ENCODE peak calls at places on chromosomes 4 and X, in eight cellular contexts. Z, U, L, Y, V, O, M and F are unnamed samples.

GRCh38 chrX:63740382-63740781 is 44.6 kb downstream of the ARHGEF9 start:
- DNase-seq in Z (no peak), U (no peak), L (no peak), Y (no peak), V (no peak), O (no peak), M (no peak), F (no peak)

GRCh38 chr4:128301979-128302378 is 14.4 kb upstream of the PGRMC2 start:
- DNase-seq in Z (no peak), U (no peak), L (no peak), Y (no peak), V (no peak), O (no peak), M (no peak), F (no peak)

GRCh38 chrX:38939067-38939466 is 137.8 kb downstream of the MID1IP1 start:
- DNase-seq in Z (peak), U (peak), L (no peak), Y (peak), V (no peak), O (no peak), M (no peak), F (no peak)

GRCh38 chr4:82866706-82867385 is 24.1 kb downstream of the SEC31A start:
- DNase-seq in Z (no peak), U (peak), L (no peak), Y (no peak), V (no peak), O (no peak), M (no peak), F (no peak)

GRCh38 chr4:85829276-85830051 is 354.5 kb downstream of the ARHGAP24 start:
- DNase-seq in Z (no peak), U (peak), L (no peak), Y (no peak), V (no peak), O (no peak), M (no peak), F (no peak)

GRCh38 chrX:16838202-16839066 is 31.7 kb downstream of the RBBP7 start:
- DNase-seq in Z (no peak), U (peak), L (no peak), Y (peak), V (no peak), O (no peak), M (no peak), F (no peak)

GRCh38 chr4:37561803-37562207 is 124.4 kb downstream of the RELL1 start:
- DNase-seq in Z (no peak), U (peak), L (no peak), Y (no peak), V (no peak), O (no peak), M (no peak), F (no peak)

GRCh38 chr4:180909279-180909678 is 1333.9 kb upstream of the TENM3 start:
- DNase-seq in Z (no peak), U (no peak), L (no peak), Y (no peak), V (no peak), O (no peak), M (no peak), F (no peak)

GRCh38 chr4:76883147-76883546 is 14.8 kb downstream of the SOWAHB start:
- DNase-seq in Z (no peak), U (peak), L (no peak), Y (no peak), V (no peak), O (no peak), M (no peak), F (no peak)

GRCh38 chr4:15336410-15337184 is 91.2 kb upstream of the C1QTNF7 start:
- DNase-seq in Z (no peak), U (peak), L (no peak), Y (no peak), V (no peak), O (no peak), M (no peak), F (no peak)

GRCh38 chrX:69146739-69147138 is 18.5 kb downstream of the PJA1 start:
- DNase-seq in Z (no peak), U (no peak), L (no peak), Y (no peak), V (no peak), O (no peak), M (no peak), F (peak)

GRCh38 chr4:80173387-80173786 is 23.9 kb upstream of the PRDM8 start:
- DNase-seq in Z (no peak), U (peak), L (no peak), Y (no peak), V (no peak), O (no peak), M (no peak), F (no peak)

GRCh38 chr4:17762705-17763104 is 18.7 kb downstream of the FAM184B start:
- DNase-seq in Z (no peak), U (peak), L (no peak), Y (no peak), V (no peak), O (no peak), M (no peak), F (no peak)

GRCh38 chr4:77236806-77237205 is 79.8 kb downstream of the CCNG2 start:
- DNase-seq in Z (no peak), U (no peak), L (no peak), Y (no peak), V (no peak), O (no peak), M (no peak), F (no peak)

GRCh38 chr4:88823058-88823919 is 125.7 kb upstream of the NAP1L5 start:
- DNase-seq in Z (peak), U (peak), L (peak), Y (peak), V (peak), O (peak), M (peak), F (peak)

GRCh38 chr4:141352775-141353544 is 132.3 kb downstream of the ZNF330 start:
- DNase-seq in Z (no peak), U (peak), L (no peak), Y (no peak), V (no peak), O (no peak), M (no peak), F (no peak)

GRCh38 chr4:53043900-53044650 is 182.0 kb downstream of the RASL11B start:
- DNase-seq in Z (no peak), U (no peak), L (no peak), Y (no peak), V (no peak), O (no peak), M (no peak), F (no peak)

GRCh38 chrX:106718709-106719108 is 7.8 kb upstream of the RNF128 start:
- DNase-seq in Z (peak), U (no peak), L (no peak), Y (no peak), V (no peak), O (no peak), M (no peak), F (no peak)

GRCh38 chr4:113784497-113785254 is 23.1 kb upstream of the CAMK2D start:
- DNase-seq in Z (no peak), U (peak), L (no peak), Y (no peak), V (no peak), O (no peak), M (no peak), F (no peak)

GRCh38 chrX:102832661-102833060 is 104.4 kb upstream of the RAB40AL start:
- DNase-seq in Z (no peak), U (peak), L (no peak), Y (no peak), V (no peak), O (no peak), M (no peak), F (no peak)

GRCh38 chr4:15657366-15657765 is 2.2 kb upstream of the FBXL5 start:
- DNase-seq in Z (no peak), U (peak), L (no peak), Y (no peak), V (no peak), O (no peak), M (no peak), F (no peak)

GRCh38 chr4:154277164-154277563 is 214.4 kb downstream of the DCHS2 start:
- DNase-seq in Z (no peak), U (peak), L (no peak), Y (no peak), V (no peak), O (no peak), M (no peak), F (no peak)

GRCh38 chr4:61984260-61984909 is 784.3 kb downstream of the ADGRL3 start:
- DNase-seq in Z (no peak), U (no peak), L (no peak), Y (no peak), V (no peak), O (no peak), M (no peak), F (no peak)

GRCh38 chrX:27309406-27309805 is 153.7 kb downstream of the PPP4R3C start:
- DNase-seq in Z (no peak), U (no peak), L (no peak), Y (no peak), V (no peak), O (no peak), M (no peak), F (no peak)

GRCh38 chr4:146520894-146521542 is 722 bp downstream of the SLC10A7 start:
- DNase-seq in Z (peak), U (peak), L (no peak), Y (no peak), V (no peak), O (no peak), M (no peak), F (no peak)

GRCh38 chrX:68881911-68882310 is 53.1 kb downstream of the EFNB1 start:
- DNase-seq in Z (no peak), U (no peak), L (no peak), Y (no peak), V (no peak), O (no peak), M (no peak), F (no peak)

GRCh38 chr4:101418055-101418454 is 70.7 kb upstream of the PPP3CA start:
- DNase-seq in Z (no peak), U (peak), L (no peak), Y (no peak), V (no peak), O (no peak), M (no peak), F (no peak)

GRCh38 chr4:138070816-138071215 is 171.3 kb downstream of the SLC7A11 start:
- DNase-seq in Z (no peak), U (no peak), L (no peak), Y (no peak), V (no peak), O (no peak), M (no peak), F (no peak)

GRCh38 chrX:40175416-40176255 is 77.9 kb upstream of the BCOR start:
- DNase-seq in Z (peak), U (peak), L (peak), Y (peak), V (peak), O (peak), M (no peak), F (peak)

GRCh38 chr4:6120361-6120760 is 80.0 kb downstream of the JAKMIP1 start:
- DNase-seq in Z (no peak), U (no peak), L (no peak), Y (no peak), V (no peak), O (no peak), M (no peak), F (no peak)
- H3K27ac ChIP-seq in Z (no peak), U (no peak), L (no peak), Y (no peak), V (no peak), O (no peak), M (no peak), F (no peak)

DNA sequence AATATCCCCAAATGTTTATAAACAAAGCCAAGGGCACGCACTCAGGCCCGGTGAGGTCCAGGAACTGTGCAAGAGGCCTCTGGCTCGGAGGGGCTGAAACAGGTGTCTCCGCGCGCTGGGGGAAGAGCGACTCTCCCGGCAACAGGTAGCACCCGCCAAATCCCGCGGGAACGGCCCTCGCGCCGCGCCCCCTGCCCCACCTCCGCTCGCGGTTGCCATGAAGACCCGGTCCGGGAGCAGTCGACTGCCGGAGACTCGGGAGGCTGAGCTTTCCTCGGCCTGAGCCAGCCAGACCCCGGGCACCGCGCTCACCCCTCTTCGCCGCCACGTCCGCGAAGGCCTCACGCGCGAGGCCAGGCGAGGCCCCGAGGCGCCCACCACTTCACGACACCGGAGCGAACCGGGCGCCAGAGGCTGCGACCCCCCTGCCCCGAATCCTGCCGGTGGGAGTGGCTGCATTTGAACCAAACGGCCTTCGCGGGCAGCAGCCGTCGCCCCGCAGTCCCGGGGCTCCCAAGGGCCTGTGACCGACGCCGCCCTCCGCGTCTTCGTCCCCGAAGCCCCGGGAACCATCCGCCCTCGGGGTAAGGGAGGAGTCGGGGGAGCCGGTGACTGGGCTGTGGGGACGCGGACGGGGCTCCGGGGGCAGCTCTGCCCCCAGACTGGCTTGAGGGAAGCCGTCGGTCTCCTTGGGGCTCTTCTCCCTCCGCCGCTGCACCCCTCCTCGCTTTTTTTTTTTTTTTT is at the start of gene NSUN7:
- DNase-seq in Z (peak), U (peak), L (peak), Y (no peak), V (peak), O (no peak), M (no peak), F (peak)
- H3K27ac ChIP-seq in Z (peak), U (no peak), L (peak), Y (peak), V (no peak), O (peak), M (no peak), F (peak)

DNA sequence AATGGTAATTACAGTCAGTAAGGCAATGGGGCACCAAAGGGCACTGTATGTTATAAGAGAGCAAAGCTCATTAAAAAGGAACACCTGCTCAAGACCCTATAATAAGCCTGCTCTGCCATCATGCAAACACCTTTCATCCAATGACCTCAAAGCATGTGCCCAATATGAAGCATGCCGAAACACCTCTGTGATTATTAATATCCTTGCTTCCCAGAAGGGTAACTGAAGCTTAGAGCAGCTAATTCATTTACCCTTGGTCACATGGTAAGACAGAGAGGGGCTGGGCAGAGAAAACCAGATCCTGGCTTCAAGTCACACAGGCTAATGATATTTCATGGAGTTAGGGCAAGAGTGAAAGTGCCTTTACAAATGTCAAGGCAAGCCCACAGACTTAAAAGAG is 5.7 kb downstream of the AMOT start:
- DNase-seq in Z (no peak), U (no peak), L (no peak), Y (no peak), V (no peak), O (no peak), M (no peak), F (no peak)
- H3K27ac ChIP-seq in Z (no peak), U (peak), L (no peak), Y (no peak), V (no peak), O (no peak), M (no peak), F (no peak)

GRCh38 chrX:12614266-12614665 is 176.9 kb upstream of the PRPS2 start:
- DNase-seq in Z (no peak), U (no peak), L (no peak), Y (no peak), V (no peak), O (no peak), M (no peak), F (no peak)

GRCh38 chrX:12611471-12611870 is 179.7 kb upstream of the PRPS2 start:
- DNase-seq in Z (no peak), U (no peak), L (no peak), Y (no peak), V (no peak), O (no peak), M (no peak), F (no peak)

GRCh38 chrX:12615061-12615460 is 176.2 kb upstream of the PRPS2 start:
- DNase-seq in Z (no peak), U (no peak), L (no peak), Y (no peak), V (no peak), O (no peak), M (no peak), F (no peak)

DNA sequence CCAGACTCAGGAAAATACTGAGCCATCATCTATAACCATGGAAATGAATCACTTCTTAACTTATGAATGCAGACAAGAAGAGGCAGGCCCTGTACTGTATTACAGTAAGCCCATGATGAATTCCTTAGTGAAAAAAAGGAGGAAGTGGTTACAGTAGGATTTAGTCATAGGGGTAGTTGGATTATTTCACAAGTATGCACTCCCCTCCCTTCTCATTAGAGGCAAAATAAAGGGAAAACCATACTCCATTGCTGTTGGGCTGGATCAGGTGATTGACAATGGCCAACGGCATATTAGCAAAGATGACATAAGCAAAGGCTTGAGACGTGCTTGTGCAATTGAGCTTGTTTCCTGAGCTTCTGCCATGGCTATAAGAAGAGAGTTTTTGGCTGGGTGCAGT is 181.1 kb upstream of the PRPS2 start:
- DNase-seq in Z (no peak), U (peak), L (no peak), Y (no peak), V (no peak), O (no peak), M (no peak), F (no peak)
- H3K27ac ChIP-seq in Z (no peak), U (no peak), L (no peak), Y (no peak), V (no peak), O (no peak), M (no peak), F (no peak)

DNA sequence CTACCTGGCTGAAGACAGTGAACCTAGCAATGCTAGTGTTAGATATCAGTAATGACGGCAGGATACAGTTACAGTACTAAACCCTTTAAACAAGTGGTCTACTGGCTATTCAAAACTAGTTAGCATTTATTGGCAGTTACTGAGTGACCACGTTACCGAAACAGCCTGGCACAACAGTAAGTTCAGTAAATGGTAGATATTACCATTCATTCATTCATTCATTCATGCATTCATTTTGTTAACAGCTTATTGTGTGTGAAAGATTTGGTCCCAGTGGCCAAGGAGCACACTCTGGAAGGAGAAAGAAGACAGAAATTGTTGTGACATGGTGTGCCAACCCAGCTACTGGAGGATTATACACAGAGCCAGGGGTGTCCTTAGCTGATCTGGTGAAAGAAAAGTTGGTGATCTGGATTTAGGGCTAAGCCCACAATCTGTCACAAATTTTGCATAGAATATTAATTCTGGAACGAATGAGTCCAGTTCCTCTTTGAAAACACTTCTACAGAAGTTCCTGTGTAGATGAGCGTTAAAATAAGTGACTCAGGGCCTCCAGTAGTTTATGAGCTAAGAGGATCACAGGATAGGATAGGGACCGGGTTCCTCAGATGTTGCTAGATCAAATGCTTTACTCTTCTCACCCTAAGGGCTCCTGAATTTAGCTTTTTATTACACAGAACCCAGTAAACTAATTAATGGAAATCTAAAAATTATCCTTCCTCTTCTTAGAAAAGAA is 179.1 kb downstream of the CBR4 start:
- DNase-seq in Z (no peak), U (peak), L (no peak), Y (no peak), V (no peak), O (no peak), M (no peak), F (no peak)
- H3K27ac ChIP-seq in Z (no peak), U (peak), L (peak), Y (peak), V (peak), O (peak), M (no peak), F (peak)

DNA sequence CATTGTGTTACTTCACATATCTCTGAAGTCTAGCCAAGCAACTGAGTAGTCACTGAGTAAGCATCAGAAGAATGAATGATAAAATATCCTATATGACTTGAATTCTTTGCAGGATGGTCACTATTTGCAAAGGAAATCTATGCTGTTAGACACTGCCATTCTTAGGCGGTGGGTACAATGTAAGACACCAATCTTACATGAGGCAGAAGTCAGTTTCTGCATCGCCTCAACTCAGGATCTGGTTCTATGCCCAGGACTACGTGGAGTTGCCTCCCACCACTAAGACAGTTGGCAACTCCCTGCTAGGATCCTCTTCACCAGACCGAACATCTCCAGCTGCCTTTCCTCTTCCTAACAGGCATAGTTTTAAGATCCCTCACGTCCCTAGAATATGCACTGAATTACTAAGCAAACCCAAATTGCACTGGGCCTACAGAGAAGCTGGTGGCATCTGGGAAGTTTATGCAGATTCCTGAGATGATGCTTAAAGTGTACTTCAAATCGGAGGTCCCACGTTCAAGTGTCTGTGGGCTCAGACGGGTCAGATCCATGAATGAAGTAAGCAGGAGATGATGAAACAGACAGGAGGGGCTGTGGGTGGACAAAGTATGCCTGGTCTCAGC is 45.6 kb downstream of the SEL1L3 start:
- DNase-seq in Z (no peak), U (peak), L (no peak), Y (no peak), V (no peak), O (no peak), M (no peak), F (no peak)
- H3K27ac ChIP-seq in Z (no peak), U (peak), L (no peak), Y (no peak), V (no peak), O (no peak), M (no peak), F (no peak)